ENCODE peak calls at places on chromosomes 3 and 15, in five cellular contexts. W is right lobe of liver, D is mammary epithelial cell, K is endodermal cell, Y is A673. J is an unnamed sample. For H3K27me3 and H3K36me3, the result is how much of the 10 kb centered on the place peaks cover.

GRCh38 chr3:186687120-186687651 is 21.4 kb downstream of the HRG start:
- DNase-seq in Y (no peak), W (no peak), D (no peak), K (no peak), J (no peak)

GRCh38 chr3:182906036-182906435 is 74.3 kb downstream of the DCUN1D1 start:
- DNase-seq in W (no peak), D (no peak), K (no peak), Y (no peak), J (no peak)

GRCh38 chr3:184591789-184592188 is 30.2 kb downstream of the EPHB3 start:
- DNase-seq in D (no peak), K (no peak), W (no peak), Y (no peak), J (no peak)

GRCh38 chr15:48548376-48548775 is 97.1 kb downstream of the FBN1 start:
- DNase-seq in Y (no peak), W (no peak), K (no peak), D (no peak), J (no peak)

GRCh38 chr3:60246361-60246760 is 1004.9 kb downstream of the FHIT start:
- DNase-seq in W (no peak), K (no peak), D (no peak), Y (no peak), J (no peak)

GRCh38 chr3:52774901-52775864 is 2.2 kb upstream of the ITIH1 start:
- DNase-seq in W (peak), Y (peak), D (no peak), K (peak), J (no peak)

GRCh38 chr3:55860040-55860439 is 372.9 kb upstream of the WNT5A start:
- DNase-seq in W (no peak), Y (peak), D (no peak), K (no peak), J (no peak)

GRCh38 chr3:131711114-131711786 is 208.5 kb upstream of the MRPL3 start:
- DNase-seq in W (no peak), K (peak), D (no peak), Y (no peak), J (no peak)

GRCh38 chr3:8597515-8597853 is 47.1 kb downstream of the SSUH2 start:
- DNase-seq in K (no peak), D (no peak), W (no peak), Y (no peak), J (no peak)

GRCh38 chr3:128217702-128218475 is 64.6 kb downstream of the EEFSEC start:
- DNase-seq in W (no peak), D (no peak), K (no peak), Y (peak), J (no peak)

GRCh38 chr3:117052356-117052755 is 342.8 kb downstream of the TUSC7 start:
- DNase-seq in W (no peak), Y (no peak), K (no peak), D (no peak), J (no peak)

GRCh38 chr3:185825639-185826481 is 1.0 kb upstream of the IGF2BP2 start:
- DNase-seq in Y (peak), K (peak), W (peak), D (peak), J (peak)

GRCh38 chr3:62703423-62704167 is 171.6 kb downstream of the CADPS start:
- DNase-seq in D (no peak), Y (no peak), W (no peak), K (no peak), J (no peak)

GRCh38 chr3:169667710-169668080 is 4.2 kb upstream of the MECOM start:
- DNase-seq in K (no peak), W (no peak), D (no peak), Y (no peak), J (peak)

GRCh38 chr15:61364871-61365270 is 135.8 kb upstream of the RORA start:
- DNase-seq in K (peak), Y (peak), D (no peak), W (peak), J (peak)

GRCh38 chr15:68268405-68268804 is 9.1 kb upstream of the FEM1B start:
- DNase-seq in K (no peak), W (no peak), D (peak), Y (no peak), J (no peak)

GRCh38 chr15:41401904-41402267 is 410 bp downstream of the NDUFAF1 start:
- DNase-seq in K (no peak), W (no peak), D (no peak), Y (no peak), J (no peak)

GRCh38 chr3:18424213-18424861 is 802 bp downstream of the SATB1 start:
- DNase-seq in Y (peak), W (no peak), D (no peak), K (no peak), J (peak)

GRCh38 chr3:21894459-21895083 is 143.6 kb upstream of the ZNF385D start:
- DNase-seq in Y (no peak), D (no peak), W (no peak), K (no peak), J (no peak)

GRCh38 chr3:109413049-109413448 is 75.7 kb upstream of the DPPA4 start:
- DNase-seq in K (no peak), Y (no peak), D (no peak), W (no peak), J (no peak)

GRCh38 chr3:174957081-174957480 is 97.9 kb downstream of the NAALADL2 start:
- DNase-seq in D (no peak), W (no peak), K (peak), Y (no peak), J (no peak)

GRCh38 chr15:79088426-79089205 is 2.0 kb downstream of the RASGRF1 start:
- DNase-seq in Y (no peak), D (no peak), W (no peak), K (peak), J (peak)

GRCh38 chr3:31132132-31132769 is 237.8 kb upstream of the GADL1 start:
- DNase-seq in K (no peak), Y (peak), W (no peak), D (peak), J (peak)

GRCh38 chr15:49718234-49718633 is 97.4 kb downstream of the DTWD1 start:
- DNase-seq in Y (no peak), W (no peak), K (no peak), D (no peak), J (no peak)

GRCh38 chr15:90101130-90101968 is 919 bp downstream of the IDH2 start:
- DNase-seq in Y (peak), K (peak), D (no peak), W (peak), J (peak)

GRCh38 chr15:91473894-91474293 is 373.8 kb downstream of the SV2B start:
- DNase-seq in K (no peak), Y (no peak), W (no peak), D (no peak), J (no peak)

GRCh38 chr15:31326729-31327673 is at the start of gene KLF13:
- DNase-seq in Y (peak), W (peak), K (peak), D (peak), J (peak)

GRCh38 chr3:134432236-134432635 is 53.5 kb downstream of the ANAPC13 start:
- DNase-seq in K (no peak), W (no peak), Y (no peak), D (no peak), J (no peak)

GRCh38 chr3:18027161-18027939 is 284.9 kb upstream of the TBC1D5 start:
- DNase-seq in Y (no peak), W (no peak), D (peak), K (no peak), J (no peak)

GRCh38 chr3:190175490-190175889 is 54.8 kb upstream of the P3H2 start:
- DNase-seq in W (no peak), D (peak), Y (peak), K (no peak), J (no peak)

GRCh38 chr15:90598053-90598577 is 68.4 kb downstream of the CRTC3 start:
- DNase-seq in Y (no peak), K (peak), W (peak), D (no peak), J (peak)

GRCh38 chr3:78013653-78014052 is 973.8 kb downstream of the ROBO2 start:
- DNase-seq in K (no peak), Y (no peak), W (no peak), D (no peak), J (no peak)

GRCh38 chr15:60634815-60635214 is 155.9 kb upstream of the ICE2 start:
- DNase-seq in K (no peak), W (no peak), D (peak), Y (no peak), J (no peak)

GRCh38 chr15:67906382-67906781 is 66.5 kb upstream of the RNU6-1 start:
- DNase-seq in Y (no peak), D (peak), W (no peak), K (peak), J (no peak)

GRCh38 chr15:57551717-57552677 is 39.7 kb upstream of the MYZAP start:
- DNase-seq in D (peak), Y (peak), W (no peak), K (peak), J (peak)

GRCh38 chr15:89003865-89004725 is 84.2 kb upstream of the ABHD2 start:
- DNase-seq in W (no peak), K (peak), D (no peak), Y (peak), J (peak)

GRCh38 chr15:71781179-71781964 is 29.0 kb upstream of the NR2E3 start:
- DNase-seq in Y (no peak), W (no peak), D (no peak), K (no peak), J (no peak)

GRCh38 chr3:170776887-170777551 is 93.0 kb downstream of the RPL22L1 start:
- DNase-seq in K (no peak), Y (no peak), W (no peak), D (no peak), J (no peak)

GRCh38 chr3:124781706-124782376 is 51.6 kb downstream of the UMPS start:
- DNase-seq in D (no peak), K (no peak), W (no peak), Y (no peak), J (no peak)

GRCh38 chr15:80745888-80746287 is 33.3 kb upstream of the CEMIP start:
- DNase-seq in W (no peak), K (no peak), D (no peak), Y (no peak), J (no peak)

DNA sequence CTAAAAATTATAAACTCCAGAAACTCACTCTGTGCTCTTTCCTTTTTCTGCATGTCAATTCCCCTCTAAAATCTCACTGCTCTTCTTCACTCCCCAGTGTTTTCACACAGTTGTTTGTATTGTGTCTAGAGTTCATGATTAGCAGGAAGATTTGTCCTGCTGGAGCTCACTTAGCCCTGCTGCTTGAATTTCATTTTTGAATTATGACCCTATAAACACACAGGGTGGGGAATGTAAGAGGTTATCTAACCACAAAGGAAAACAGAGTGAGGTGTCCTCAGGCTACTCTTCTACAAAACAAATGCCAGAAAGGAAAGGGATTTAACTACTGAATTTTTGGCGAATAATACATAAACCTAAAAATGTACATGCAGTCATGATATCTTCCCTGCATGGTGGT is 215.2 kb upstream of the CNTN4 start:
- DNase-seq in D (no peak), W (no peak), Y (no peak), K (no peak), J (no peak)
- H3K27me3 ChIP-seq in D (under half), W (under half), Y (under half), K (under half), J (under half)

GRCh38 chr3:194140520-194141414 is 4.8 kb downstream of the HES1 start:
- DNase-seq in W (peak), D (peak), Y (peak), K (peak), J (peak)
- H3K4me3 ChIP-seq in W (peak), D (peak), Y (peak), K (no peak), J (peak)

GRCh38 chr15:42727740-42728355 is 9.1 kb downstream of the CDAN1 start:
- DNase-seq in Y (no peak), D (no peak), K (no peak), W (no peak), J (peak)
- H3K36me3 ChIP-seq in Y (half or more), D (under half), K (half or more), W (half or more), J (under half)

DNA sequence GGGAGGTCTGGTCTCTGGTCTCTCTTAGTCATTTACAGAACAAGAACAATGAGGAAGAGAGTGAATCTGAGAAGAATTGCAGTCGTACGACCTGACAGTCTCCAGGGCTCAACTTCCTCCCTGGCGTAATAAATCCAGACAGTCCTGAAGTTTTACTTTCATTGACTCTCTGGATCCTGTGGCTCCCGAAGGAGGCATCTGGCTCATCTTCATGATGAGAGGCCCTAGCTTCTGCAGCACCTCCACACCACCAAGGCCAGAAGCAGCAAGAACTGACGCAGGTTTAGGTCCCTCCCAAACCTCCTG is 11.8 kb upstream of the CYFIP1 start:
- DNase-seq in W (no peak), D (no peak), Y (no peak), K (no peak), J (no peak)
- H3K27me3 ChIP-seq in W (under half), D (under half), Y (under half), K (under half), J (under half)

DNA sequence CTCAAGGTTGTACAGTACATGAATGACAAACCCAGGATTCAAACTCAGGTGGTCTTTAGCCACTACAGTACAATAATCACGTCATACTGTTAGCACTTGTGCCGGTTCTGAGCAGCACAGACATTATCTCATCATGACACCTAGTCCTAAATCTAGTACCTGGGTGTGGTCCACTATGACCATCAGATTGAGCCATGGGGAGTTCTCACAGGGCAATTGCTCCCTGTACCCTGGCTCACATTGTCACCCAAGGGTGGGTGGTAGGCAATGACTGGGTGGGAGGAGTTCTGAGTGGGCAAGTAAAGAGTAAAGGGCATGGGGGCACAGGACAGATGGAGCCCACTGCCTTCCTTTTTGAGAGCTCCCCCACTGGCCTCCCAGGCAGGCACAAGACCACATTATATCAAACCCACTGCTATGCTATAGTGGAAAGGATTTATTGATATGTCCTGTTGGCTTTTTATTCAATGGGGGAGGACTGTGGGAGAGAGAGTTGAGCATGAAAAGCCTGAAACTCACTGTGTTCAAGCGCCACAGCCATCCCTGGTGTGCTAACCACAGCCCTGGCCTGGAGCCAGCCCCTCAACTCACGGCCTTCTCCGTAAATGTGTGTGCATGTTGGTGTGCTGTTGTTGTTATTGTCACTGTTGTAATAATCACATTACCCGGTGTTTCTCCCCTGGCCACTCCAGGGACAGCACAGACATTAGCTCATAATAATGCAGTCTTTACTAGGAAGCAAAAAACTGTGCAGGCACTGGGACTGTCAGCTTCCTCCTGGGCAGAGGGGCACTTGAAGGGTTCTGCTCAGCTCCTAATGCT is 27.3 kb downstream of the ADCY5 start:
- DNase-seq in W (peak), D (peak), K (no peak), Y (peak), J (no peak)
- H3K4me3 ChIP-seq in W (no peak), D (no peak), K (no peak), Y (no peak), J (no peak)

GRCh38 chr15:33358303-33358702 is 47.5 kb downstream of the RYR3 start:
- DNase-seq in K (no peak), W (no peak), Y (no peak), D (peak), J (no peak)

GRCh38 chr15:33360876-33361275 is 50.1 kb downstream of the RYR3 start:
- DNase-seq in Y (no peak), K (no peak), D (no peak), W (no peak), J (no peak)

GRCh38 chr15:33354411-33354810 is 43.6 kb downstream of the RYR3 start:
- DNase-seq in W (no peak), K (no peak), Y (no peak), D (no peak), J (no peak)

GRCh38 chr15:33357845-33358244 is 47.1 kb downstream of the RYR3 start:
- DNase-seq in Y (no peak), K (no peak), D (peak), W (no peak), J (no peak)
- H3K36me3 ChIP-seq in Y (under half), K (under half), D (under half), W (under half), J (under half)

GRCh38 chr15:73756390-73756789 is 3.2 kb upstream of the INSYN1 start:
- DNase-seq in W (no peak), Y (no peak), K (no peak), D (no peak), J (no peak)
- H3K27me3 ChIP-seq in W (under half), Y (under half), K (half or more), D (under half), J (under half)

GRCh38 chr15:47409601-47410000 is 307.7 kb upstream of the SEMA6D start:
- DNase-seq in W (no peak), D (no peak), K (no peak), Y (no peak), J (no peak)

GRCh38 chr15:47410243-47410642 is 307.1 kb upstream of the SEMA6D start:
- DNase-seq in K (no peak), D (no peak), W (no peak), Y (no peak), J (no peak)

GRCh38 chr15:47405768-47406167 is 311.5 kb upstream of the SEMA6D start:
- DNase-seq in Y (no peak), D (no peak), W (no peak), K (peak), J (no peak)

GRCh38 chr15:47409038-47409437 is 308.3 kb upstream of the SEMA6D start:
- DNase-seq in K (no peak), W (no peak), Y (no peak), D (no peak), J (no peak)

GRCh38 chr15:47407692-47408091 is 309.6 kb upstream of the SEMA6D start:
- DNase-seq in K (peak), D (no peak), W (no peak), Y (no peak), J (no peak)
- H3K4me3 ChIP-seq in K (no peak), D (no peak), W (no peak), Y (no peak), J (no peak)

GRCh38 chr3:58119221-58119620 is 91.6 kb downstream of the DNASE1L3 start:
- DNase-seq in W (no peak), K (no peak), D (no peak), Y (no peak), J (no peak)
- H3K36me3 ChIP-seq in W (under half), K (half or more), D (half or more), Y (under half), J (under half)

DNA sequence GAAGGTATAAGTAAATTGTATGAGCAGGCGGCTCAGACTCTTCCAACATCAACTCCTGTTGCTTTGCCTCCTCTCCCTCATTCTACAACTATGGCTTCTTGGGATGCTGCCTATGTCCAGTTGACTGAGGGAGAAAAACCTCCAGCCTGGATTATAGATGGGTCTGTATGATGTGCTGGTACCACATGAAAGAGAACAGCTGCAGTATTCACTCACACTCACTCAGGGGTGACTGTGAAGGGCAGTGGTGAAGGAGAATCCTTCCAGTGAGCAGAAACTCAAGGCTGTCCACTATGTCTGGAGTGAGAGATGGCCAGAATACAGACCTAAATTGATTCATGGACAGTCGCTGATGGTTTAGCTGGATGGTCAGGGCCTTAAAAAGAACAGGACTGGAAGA is 1.7 kb upstream of the BCL2L10 start:
- DNase-seq in W (no peak), D (no peak), Y (no peak), K (peak), J (peak)
- H3K27me3 ChIP-seq in W (under half), D (under half), Y (under half), K (under half), J (under half)

J was measured in H7.